ENCODE peak calls at places on chromosomes 13 and 19, in seven cellular contexts. X is HCT116; N is left ventricle myocardium inferior; Q is hepatocyte; I is CD8-positive, alpha-beta memory T cell; K is body of pancreas; U is left lung. W is an unnamed sample.

GRCh38 chr19:34645551-34645950 is 31.4 kb downstream of the SCGB2B2 start:
- DNase-seq in U (no peak), K (no peak), Q (no peak), I (no peak), N (no peak), X (no peak), W (no peak)

GRCh38 chr19:10478903-10479384 is 24.2 kb downstream of the KEAP1 start:
- DNase-seq in K (peak; percentile 93), Q (peak; percentile 71), U (peak; percentile 89), N (peak; percentile 92), I (peak; percentile 86), X (peak; percentile 80), W (peak; percentile 94)

GRCh38 chr13:32024750-32025149 is 6.8 kb upstream of the FRY start:
- DNase-seq in I (no peak), N (no peak), X (no peak), U (no peak), Q (no peak), K (no peak), W (no peak)

GRCh38 chr19:53504903-53505302 is 33.0 kb upstream of the ZNF331 start:
- DNase-seq in U (no peak), X (no peak), N (no peak), K (no peak), Q (peak; percentile 61), I (no peak), W (no peak)

GRCh38 chr13:94232956-94233355 is 246.5 kb downstream of the DCT start:
- DNase-seq in N (no peak), U (no peak), I (no peak), Q (no peak), X (no peak), K (no peak), W (no peak)

GRCh38 chr19:13689050-13689449 is 75.3 kb upstream of the MRI1 start:
- DNase-seq in X (peak; percentile 61), U (no peak), K (no peak), I (no peak), Q (no peak), N (no peak), W (no peak)

GRCh38 chr19:40982594-40983101 is 8.4 kb upstream of the CYP2B6 start:
- DNase-seq in X (no peak), N (no peak), I (no peak), Q (peak; percentile 41), U (no peak), K (no peak), W (no peak)

GRCh38 chr13:97285221-97285955 is 63.3 kb downstream of the MBNL2 start:
- DNase-seq in X (no peak), U (no peak), N (no peak), Q (no peak), K (no peak), I (no peak), W (no peak)

GRCh38 chr19:19506592-19506991 is 8.8 kb downstream of the TSSK6 start:
- DNase-seq in Q (no peak), N (no peak), X (no peak), K (no peak), I (no peak), U (no peak), W (no peak)

GRCh38 chr19:30309983-30310805 is 62.0 kb upstream of the ZNF536 start:
- DNase-seq in N (no peak), I (no peak), X (no peak), Q (no peak), K (no peak), U (no peak), W (no peak)

GRCh38 chr13:39422845-39423565 is 180.0 kb downstream of the LHFPL6 start:
- DNase-seq in N (no peak), U (no peak), K (no peak), X (no peak), I (no peak), Q (no peak), W (no peak)

GRCh38 chr19:12139309-12139708 is 841 bp downstream of the ZNF20 start:
- DNase-seq in U (no peak), K (no peak), N (no peak), X (no peak), I (no peak), Q (no peak), W (no peak)

GRCh38 chr19:30109565-30109964 is 167.5 kb downstream of the URI1 start:
- DNase-seq in N (no peak), X (no peak), I (no peak), K (no peak), U (no peak), Q (no peak), W (no peak)

GRCh38 chr13:64935441-64935840 is 2294.7 kb downstream of the PCDH9 start:
- DNase-seq in U (no peak), K (no peak), Q (no peak), N (no peak), I (no peak), X (no peak), W (no peak)

GRCh38 chr13:111228262-111229144 is 91.9 kb upstream of the TEX29 start:
- DNase-seq in K (no peak), U (no peak), Q (no peak), X (no peak), N (no peak), I (no peak), W (no peak)

GRCh38 chr19:47719047-47719885 is 6.0 kb downstream of the EHD2 start:
- DNase-seq in U (peak; percentile 84), X (no peak), Q (peak; percentile 93), I (no peak), K (peak; percentile 65), N (peak; percentile 91), W (no peak)

GRCh38 chr19:56525214-56525860 is 13.4 kb upstream of the ZFP28 start:
- DNase-seq in K (no peak), Q (no peak), U (no peak), X (no peak), I (no peak), N (no peak), W (no peak)
- H3K9me3 ChIP-seq in K (peaks cover 3% of the 10 kb centered on the region), Q (peaks cover 40% of the 10 kb centered on the region), U (peaks cover 100% of the 10 kb centered on the region), X (peaks cover 25% of the 10 kb centered on the region), I (peaks cover 38% of the 10 kb centered on the region), N (peaks cover 100% of the 10 kb centered on the region), W (peaks cover 46% of the 10 kb centered on the region)

GRCh38 chr19:55687281-55688172 is 12.5 kb downstream of the EPN1 start:
- DNase-seq in I (no peak), K (no peak), N (peak; percentile 13), U (peak; percentile 75), X (no peak), Q (no peak), W (no peak)
- H3K36me3 ChIP-seq in I (peaks cover 39% of the 10 kb centered on the region), K (peaks cover 22% of the 10 kb centered on the region), N (peaks cover 93% of the 10 kb centered on the region), U (no peaks in the 10 kb centered on the region), X (peaks cover 14% of the 10 kb centered on the region), Q (no peaks in the 10 kb centered on the region), W (peaks cover 47% of the 10 kb centered on the region)

DNA sequence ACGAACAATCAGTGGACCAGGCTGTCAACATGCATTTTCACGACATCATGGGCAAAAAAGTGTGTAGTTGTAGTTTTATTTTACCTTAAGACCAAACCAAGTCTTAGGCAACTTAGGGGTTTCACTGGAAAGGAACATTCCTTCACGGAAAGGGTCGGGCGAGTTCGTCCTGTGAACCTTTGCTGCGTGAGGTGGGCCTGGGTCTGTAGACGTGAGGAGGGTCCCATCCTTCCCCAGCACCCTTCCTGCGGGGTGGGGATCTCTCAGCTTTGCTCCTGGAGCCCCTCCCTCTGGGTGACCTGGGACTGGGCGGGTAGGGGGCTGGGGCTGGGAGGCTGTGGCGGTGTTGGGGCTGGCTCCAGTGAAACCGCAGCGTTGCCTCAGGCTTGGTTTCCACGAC is 12.3 kb upstream of the RPS15 start:
- DNase-seq in I (no peak), N (no peak), K (no peak), U (no peak), Q (no peak), X (no peak), W (no peak)
- H3K9me3 ChIP-seq in I (no peaks in the 10 kb centered on the region), N (no peaks in the 10 kb centered on the region), K (no peaks in the 10 kb centered on the region), U (no peaks in the 10 kb centered on the region), Q (no peaks in the 10 kb centered on the region), X (no peaks in the 10 kb centered on the region), W (no peaks in the 10 kb centered on the region)

GRCh38 chr19:5705552-5705951 is 14.4 kb downstream of the LONP1 start:
- DNase-seq in X (no peak), K (no peak), Q (no peak), N (no peak), U (peak; percentile 76), I (no peak), W (no peak)
- H3K36me3 ChIP-seq in X (peaks cover 49% of the 10 kb centered on the region), K (no peaks in the 10 kb centered on the region), Q (no peaks in the 10 kb centered on the region), N (peaks cover 74% of the 10 kb centered on the region), U (no peaks in the 10 kb centered on the region), I (peaks cover 7% of the 10 kb centered on the region), W (peaks cover 11% of the 10 kb centered on the region)

GRCh38 chr19:15991602-15992001 is 42.8 kb downstream of the OR10H4 start:
- DNase-seq in U (no peak), K (no peak), I (no peak), N (no peak), Q (no peak), X (no peak), W (no peak)

GRCh38 chr19:15998166-15998565 is 49.4 kb downstream of the OR10H4 start:
- DNase-seq in Q (no peak), I (no peak), K (no peak), X (no peak), U (no peak), N (no peak), W (no peak)

GRCh38 chr19:16000024-16000687 is 51.3 kb downstream of the OR10H4 start:
- DNase-seq in N (no peak), Q (no peak), I (no peak), U (no peak), X (no peak), K (no peak), W (no peak)

GRCh38 chr19:15992014-15992413 is 43.2 kb downstream of the OR10H4 start:
- DNase-seq in N (no peak), I (no peak), K (no peak), Q (no peak), U (no peak), X (no peak), W (no peak)

GRCh38 chr19:15995536-15995935 is 46.7 kb downstream of the OR10H4 start:
- DNase-seq in U (no peak), X (no peak), Q (no peak), N (no peak), K (no peak), I (no peak), W (no peak)
- H3K9me3 ChIP-seq in U (peaks cover 4% of the 10 kb centered on the region), X (no peaks in the 10 kb centered on the region), Q (no peaks in the 10 kb centered on the region), N (peaks cover 19% of the 10 kb centered on the region), K (no peaks in the 10 kb centered on the region), I (no peaks in the 10 kb centered on the region), W (no peaks in the 10 kb centered on the region)

GRCh38 chr13:52414963-52415362 is 9.0 kb upstream of the THSD1 start:
- DNase-seq in K (no peak), N (no peak), U (no peak), Q (no peak), X (no peak), I (no peak), W (no peak)

GRCh38 chr13:52414051-52414450 is 8.1 kb upstream of the THSD1 start:
- DNase-seq in Q (no peak), I (no peak), U (no peak), X (no peak), K (no peak), N (no peak), W (no peak)

GRCh38 chr13:52419080-52419479 is 13.1 kb upstream of the THSD1 start:
- DNase-seq in I (no peak), N (no peak), Q (no peak), U (no peak), X (no peak), K (no peak), W (no peak)
- H3K36me3 ChIP-seq in I (peaks cover 30% of the 10 kb centered on the region), N (peaks cover 87% of the 10 kb centered on the region), Q (no peaks in the 10 kb centered on the region), U (no peaks in the 10 kb centered on the region), X (peaks cover 27% of the 10 kb centered on the region), K (no peaks in the 10 kb centered on the region), W (peaks cover 12% of the 10 kb centered on the region)